ENCODE peak calls at places on chromosomes 5 and 9, in five cellular contexts. One of them, this sample, is unnamed.

GRCh38 chr5:134003064-134003956 is 1.5 kb downstream of the VDAC1 start:
- DNase-seq in uterus: no peak
- DNase-seq in cardiac fibroblast: no peak
- DNase-seq in GM20000: no peak
- DNase-seq in upper lobe of right lung: peak
- DNase-seq in this sample: no peak

GRCh38 chr5:3594514-3595101 is 1.0 kb upstream of the IRX1 start:
- DNase-seq in uterus: no peak
- DNase-seq in cardiac fibroblast: no peak
- DNase-seq in GM20000: peak
- DNase-seq in upper lobe of right lung: no peak
- DNase-seq in this sample: no peak

GRCh38 chr5:107501965-107502691 is 168.6 kb downstream of the EFNA5 start:
- DNase-seq in uterus: no peak
- DNase-seq in cardiac fibroblast: peak
- DNase-seq in GM20000: no peak
- DNase-seq in upper lobe of right lung: no peak
- DNase-seq in this sample: no peak

GRCh38 chr5:91928751-91929521 is 545.8 kb upstream of the ARRDC3 start:
- DNase-seq in uterus: no peak
- DNase-seq in cardiac fibroblast: peak
- DNase-seq in GM20000: no peak
- DNase-seq in upper lobe of right lung: no peak
- DNase-seq in this sample: peak

GRCh38 chr9:15101046-15101445 is 190.8 kb upstream of the FREM1 start:
- DNase-seq in uterus: no peak
- DNase-seq in cardiac fibroblast: peak
- DNase-seq in GM20000: no peak
- DNase-seq in upper lobe of right lung: no peak
- DNase-seq in this sample: no peak

GRCh38 chr9:125405938-125406811 is 144.5 kb downstream of the GAPVD1 start:
- DNase-seq in uterus: no peak
- DNase-seq in cardiac fibroblast: peak
- DNase-seq in GM20000: no peak
- DNase-seq in upper lobe of right lung: no peak
- DNase-seq in this sample: peak

GRCh38 chr5:28174691-28175090 is 1136.3 kb upstream of the CDH9 start:
- DNase-seq in uterus: no peak
- DNase-seq in cardiac fibroblast: no peak
- DNase-seq in GM20000: no peak
- DNase-seq in upper lobe of right lung: no peak
- DNase-seq in this sample: no peak

GRCh38 chr5:96601811-96602244 is 60.3 kb upstream of the CAST start:
- DNase-seq in uterus: peak
- DNase-seq in cardiac fibroblast: peak
- DNase-seq in GM20000: peak
- DNase-seq in upper lobe of right lung: no peak
- DNase-seq in this sample: peak

GRCh38 chr9:93261735-93262523 is 78.0 kb downstream of the WNK2 start:
- DNase-seq in uterus: no peak
- DNase-seq in cardiac fibroblast: no peak
- DNase-seq in GM20000: peak
- DNase-seq in upper lobe of right lung: peak
- DNase-seq in this sample: no peak

GRCh38 chr9:79571309-79572031 is at the start of gene TLE4:
- DNase-seq in uterus: peak
- DNase-seq in cardiac fibroblast: peak
- DNase-seq in GM20000: peak
- DNase-seq in upper lobe of right lung: peak
- DNase-seq in this sample: peak

GRCh38 chr5:132364319-132364718 is 5.2 kb upstream of the SLC22A5 start:
- DNase-seq in uterus: no peak
- DNase-seq in cardiac fibroblast: peak
- DNase-seq in GM20000: no peak
- DNase-seq in upper lobe of right lung: no peak
- DNase-seq in this sample: peak

GRCh38 chr5:83552275-83552674 is 80.7 kb downstream of the VCAN start:
- DNase-seq in uterus: no peak
- DNase-seq in cardiac fibroblast: no peak
- DNase-seq in GM20000: no peak
- DNase-seq in upper lobe of right lung: no peak
- DNase-seq in this sample: no peak

GRCh38 chr5:38462972-38463633 is 93.3 kb downstream of the LIFR start:
- DNase-seq in uterus: no peak
- DNase-seq in cardiac fibroblast: peak
- DNase-seq in GM20000: no peak
- DNase-seq in upper lobe of right lung: no peak
- DNase-seq in this sample: peak

GRCh38 chr9:133527444-133527920 is 2.7 kb upstream of the MYMK start:
- DNase-seq in uterus: peak
- DNase-seq in cardiac fibroblast: peak
- DNase-seq in GM20000: no peak
- DNase-seq in upper lobe of right lung: no peak
- DNase-seq in this sample: no peak

GRCh38 chr5:174288436-174288835 is 242.9 kb downstream of the NSG2 start:
- DNase-seq in uterus: no peak
- DNase-seq in cardiac fibroblast: no peak
- DNase-seq in GM20000: no peak
- DNase-seq in upper lobe of right lung: no peak
- DNase-seq in this sample: no peak

GRCh38 chr5:31280210-31280609 is 86.7 kb downstream of the CDH6 start:
- DNase-seq in uterus: no peak
- DNase-seq in cardiac fibroblast: peak
- DNase-seq in GM20000: no peak
- DNase-seq in upper lobe of right lung: no peak
- DNase-seq in this sample: no peak

GRCh38 chr5:8848362-8848761 is 697.5 kb downstream of the SEMA5A start:
- DNase-seq in uterus: no peak
- DNase-seq in cardiac fibroblast: no peak
- DNase-seq in GM20000: no peak
- DNase-seq in upper lobe of right lung: no peak
- DNase-seq in this sample: no peak

GRCh38 chr9:111599092-111599947 is at the start of gene PTGR1:
- DNase-seq in uterus: peak
- DNase-seq in cardiac fibroblast: peak
- DNase-seq in GM20000: peak
- DNase-seq in upper lobe of right lung: peak
- DNase-seq in this sample: peak

GRCh38 chr9:90855208-90856000 is 53.8 kb downstream of the SYK start:
- DNase-seq in uterus: no peak
- DNase-seq in cardiac fibroblast: no peak
- DNase-seq in GM20000: no peak
- DNase-seq in upper lobe of right lung: peak
- DNase-seq in this sample: no peak

GRCh38 chr5:119524461-119524860 is 72.2 kb downstream of the HSD17B4 start:
- DNase-seq in uterus: no peak
- DNase-seq in cardiac fibroblast: peak
- DNase-seq in GM20000: no peak
- DNase-seq in upper lobe of right lung: no peak
- DNase-seq in this sample: no peak

GRCh38 chr9:35481347-35481975 is 8.4 kb upstream of the RUSC2 start:
- DNase-seq in uterus: no peak
- DNase-seq in cardiac fibroblast: peak
- DNase-seq in GM20000: peak
- DNase-seq in upper lobe of right lung: no peak
- DNase-seq in this sample: peak

GRCh38 chr5:138978085-138978484 is 103.0 kb upstream of the LRRTM2 start:
- DNase-seq in uterus: no peak
- DNase-seq in cardiac fibroblast: no peak
- DNase-seq in GM20000: no peak
- DNase-seq in upper lobe of right lung: no peak
- DNase-seq in this sample: no peak

GRCh38 chr5:181211208-181211607 is 6.2 kb upstream of the TRIM7 start:
- DNase-seq in uterus: no peak
- DNase-seq in cardiac fibroblast: no peak
- DNase-seq in GM20000: no peak
- DNase-seq in upper lobe of right lung: no peak
- DNase-seq in this sample: no peak

GRCh38 chr9:79570449-79571308 is 1.1 kb upstream of the TLE4 start:
- DNase-seq in uterus: peak
- DNase-seq in cardiac fibroblast: peak
- DNase-seq in GM20000: peak
- DNase-seq in upper lobe of right lung: peak
- DNase-seq in this sample: peak

GRCh38 chr9:13841801-13842462 is 472.0 kb downstream of the NFIB start:
- DNase-seq in uterus: no peak
- DNase-seq in cardiac fibroblast: no peak
- DNase-seq in GM20000: no peak
- DNase-seq in upper lobe of right lung: no peak
- DNase-seq in this sample: no peak

GRCh38 chr5:104223885-104224773 is 661.5 kb upstream of the NUDT12 start:
- DNase-seq in uterus: no peak
- DNase-seq in cardiac fibroblast: no peak
- DNase-seq in GM20000: no peak
- DNase-seq in upper lobe of right lung: no peak
- DNase-seq in this sample: no peak

GRCh38 chr5:173772407-173773059 is 115.6 kb upstream of the CPEB4 start:
- DNase-seq in uterus: no peak
- DNase-seq in cardiac fibroblast: peak
- DNase-seq in GM20000: no peak
- DNase-seq in upper lobe of right lung: no peak
- DNase-seq in this sample: no peak

GRCh38 chr5:57302164-57302563 is 128.3 kb downstream of the GPBP1 start:
- DNase-seq in uterus: no peak
- DNase-seq in cardiac fibroblast: peak
- DNase-seq in GM20000: no peak
- DNase-seq in upper lobe of right lung: no peak
- DNase-seq in this sample: peak

GRCh38 chr5:57302643-57303042 is 128.8 kb downstream of the GPBP1 start:
- DNase-seq in uterus: no peak
- DNase-seq in cardiac fibroblast: peak
- DNase-seq in GM20000: no peak
- DNase-seq in upper lobe of right lung: no peak
- DNase-seq in this sample: peak

GRCh38 chr5:57304931-57305330 is 131.1 kb downstream of the GPBP1 start:
- DNase-seq in uterus: no peak
- DNase-seq in cardiac fibroblast: no peak
- DNase-seq in GM20000: no peak
- DNase-seq in upper lobe of right lung: no peak
- DNase-seq in this sample: no peak

GRCh38 chr5:57306359-57306758 is 132.5 kb downstream of the GPBP1 start:
- DNase-seq in uterus: no peak
- DNase-seq in cardiac fibroblast: no peak
- DNase-seq in GM20000: no peak
- DNase-seq in upper lobe of right lung: no peak
- DNase-seq in this sample: no peak

DNA sequence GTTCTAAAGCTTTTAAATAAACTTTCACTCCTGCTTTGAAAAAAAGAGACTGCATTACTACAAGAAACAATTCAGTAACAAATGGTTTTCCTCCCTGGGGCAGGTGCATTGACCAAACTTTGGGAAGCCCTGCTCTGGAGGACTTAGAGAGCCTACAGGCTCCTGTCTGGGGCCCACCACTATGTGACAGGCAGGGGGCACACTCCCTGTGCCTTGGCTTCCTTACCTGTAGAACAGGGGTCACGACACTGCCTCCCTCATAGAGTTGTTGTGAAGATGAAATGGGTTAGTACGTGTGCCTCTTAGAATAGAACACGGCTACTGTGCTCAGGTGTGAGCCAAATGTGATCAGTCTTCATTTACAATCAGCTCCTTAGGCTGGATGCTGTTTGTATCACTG is 130.1 kb downstream of the GPBP1 start:
- DNase-seq in uterus: no peak
- DNase-seq in cardiac fibroblast: no peak
- DNase-seq in GM20000: no peak
- DNase-seq in upper lobe of right lung: no peak
- DNase-seq in this sample: no peak
- TF ChIP-seq CTCF in uterus: no peak
- TF ChIP-seq CTCF in cardiac fibroblast: no peak
- TF ChIP-seq CTCF in GM20000: no peak
- TF ChIP-seq CTCF in upper lobe of right lung: no peak
- TF ChIP-seq CTCF in this sample: peak

DNA sequence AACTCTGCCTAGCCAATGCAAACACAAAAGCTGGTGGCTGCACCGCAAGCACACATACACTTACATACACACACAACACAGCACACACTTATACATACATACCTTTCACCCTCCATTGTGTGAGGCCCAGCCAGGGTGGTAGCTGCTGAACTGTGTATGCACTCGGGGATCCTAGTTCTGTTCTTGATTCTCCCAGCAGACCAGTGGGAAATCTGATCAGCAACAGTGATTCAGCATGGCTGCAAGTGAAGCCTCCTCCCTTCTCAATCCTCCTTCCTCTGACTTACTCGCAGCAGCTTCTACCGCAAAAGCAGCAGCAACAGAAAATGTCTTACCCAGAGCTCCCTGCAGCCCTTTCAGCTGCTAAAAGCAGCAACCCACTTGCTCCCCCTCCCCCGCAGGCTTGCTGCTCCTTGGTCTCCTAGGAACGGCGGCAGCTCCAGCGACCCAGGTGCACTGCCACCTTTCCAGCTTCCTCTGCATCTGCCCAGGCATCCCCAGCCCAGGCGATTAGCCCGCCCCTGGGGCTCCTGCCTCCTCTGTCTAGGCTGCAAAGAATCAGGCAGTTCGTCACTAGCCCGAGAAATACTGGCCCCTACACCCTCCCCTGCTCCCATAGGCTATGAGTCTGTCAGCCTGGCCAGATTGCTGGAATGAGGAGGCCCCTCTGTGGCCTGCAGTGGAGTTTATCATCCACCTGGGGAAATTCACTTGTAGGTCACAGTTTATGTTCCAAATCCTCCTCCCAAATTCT is at the start of gene KLHL3:
- DNase-seq in uterus: peak
- DNase-seq in cardiac fibroblast: peak
- DNase-seq in GM20000: peak
- DNase-seq in upper lobe of right lung: peak
- DNase-seq in this sample: no peak
- TF ChIP-seq CTCF in uterus: no peak
- TF ChIP-seq CTCF in cardiac fibroblast: no peak
- TF ChIP-seq CTCF in GM20000: no peak
- TF ChIP-seq CTCF in upper lobe of right lung: no peak
- TF ChIP-seq CTCF in this sample: no peak

GRCh38 chr5:88089757-88090390 is 178.8 kb downstream of the TMEM161B start:
- DNase-seq in uterus: no peak
- DNase-seq in cardiac fibroblast: no peak
- DNase-seq in GM20000: no peak
- DNase-seq in upper lobe of right lung: no peak
- DNase-seq in this sample: no peak
- TF ChIP-seq CTCF in uterus: no peak
- TF ChIP-seq CTCF in cardiac fibroblast: no peak
- TF ChIP-seq CTCF in GM20000: no peak
- TF ChIP-seq CTCF in upper lobe of right lung: no peak
- TF ChIP-seq CTCF in this sample: no peak

GRCh38 chr9:91897201-91897600 is 52.8 kb downstream of the ROR2 start:
- DNase-seq in uterus: no peak
- DNase-seq in cardiac fibroblast: no peak
- DNase-seq in GM20000: no peak
- DNase-seq in upper lobe of right lung: no peak
- DNase-seq in this sample: no peak

GRCh38 chr9:91900057-91900816 is 49.8 kb downstream of the ROR2 start:
- DNase-seq in uterus: no peak
- DNase-seq in cardiac fibroblast: peak
- DNase-seq in GM20000: no peak
- DNase-seq in upper lobe of right lung: no peak
- DNase-seq in this sample: no peak

GRCh38 chr9:91896513-91897121 is 53.4 kb downstream of the ROR2 start:
- DNase-seq in uterus: peak
- DNase-seq in cardiac fibroblast: peak
- DNase-seq in GM20000: no peak
- DNase-seq in upper lobe of right lung: no peak
- DNase-seq in this sample: no peak

GRCh38 chr9:91899611-91900010 is 50.4 kb downstream of the ROR2 start:
- DNase-seq in uterus: no peak
- DNase-seq in cardiac fibroblast: no peak
- DNase-seq in GM20000: no peak
- DNase-seq in upper lobe of right lung: no peak
- DNase-seq in this sample: no peak

GRCh38 chr9:91898451-91899433 is 51.3 kb downstream of the ROR2 start:
- DNase-seq in uterus: peak
- DNase-seq in cardiac fibroblast: peak
- DNase-seq in GM20000: no peak
- DNase-seq in upper lobe of right lung: no peak
- DNase-seq in this sample: no peak
- TF ChIP-seq CTCF in uterus: no peak
- TF ChIP-seq CTCF in cardiac fibroblast: no peak
- TF ChIP-seq CTCF in GM20000: no peak
- TF ChIP-seq CTCF in upper lobe of right lung: no peak
- TF ChIP-seq CTCF in this sample: no peak

This sample was measured in HFFc6.